ENCODE peak calls at places on chromosomes 4 and X, in ten cellular contexts. U is OCI-LY7, Z is neural crest cell, L is kidney epithelial cell, B is mesothelial cell of epicardium, O is foreskin keratinocyte, N is MCF 10A, K is GM10248, S is BJ, E is right lobe of liver. Y is an unnamed sample.

GRCh38 chrX:130118941-130119640 is 8.8 kb upstream of the ELF4 start:
- DNase-seq in Z (no peak), S (no peak), L (no peak), E (no peak), O (no peak), B (no peak), N (no peak), U (no peak), K (no peak), Y (no peak)

GRCh38 chr4:69534697-69535096 is 39.0 kb upstream of the UGT2B4 start:
- DNase-seq in O (no peak), N (no peak), K (no peak), B (no peak), U (no peak), L (no peak), S (no peak), E (no peak), Z (no peak), Y (no peak)

GRCh38 chr4:102843938-102844337 is 16.6 kb upstream of the UBE2D3 start:
- DNase-seq in S (no peak), E (no peak), B (no peak), U (no peak), L (no peak), O (no peak), N (no peak), Z (no peak), K (no peak), Y (no peak)

GRCh38 chr4:183532823-183533222 is 28.0 kb downstream of the ING2 start:
- DNase-seq in E (no peak), K (no peak), Z (no peak), L (peak), U (no peak), B (no peak), O (no peak), S (peak), N (peak), Y (no peak)

GRCh38 chrX:74535633-74536141 is 78.7 kb downstream of the RLIM start:
- DNase-seq in O (peak), N (peak), Z (peak), S (peak), B (no peak), K (peak), L (no peak), U (no peak), E (peak), Y (no peak)

GRCh38 chrX:105869676-105870075 is 47.3 kb downstream of the NRK start:
- DNase-seq in L (no peak), O (peak), Z (no peak), S (no peak), B (no peak), K (no peak), U (no peak), E (no peak), N (no peak), Y (no peak)

GRCh38 chr4:173039617-173040176 is 128.9 kb upstream of the GALNT7 start:
- DNase-seq in K (no peak), B (no peak), S (no peak), O (no peak), L (no peak), U (no peak), E (no peak), N (no peak), Z (no peak), Y (no peak)

GRCh38 chr4:79334783-79335182 is 8.9 kb upstream of the NAA11 start:
- DNase-seq in Z (no peak), N (no peak), O (no peak), K (no peak), S (no peak), B (no peak), E (no peak), U (no peak), L (no peak), Y (no peak)

GRCh38 chr4:55658657-55659056 is 22.6 kb upstream of the NMU start:
- DNase-seq in B (no peak), Z (no peak), O (no peak), L (no peak), U (no peak), N (no peak), E (no peak), K (no peak), S (no peak), Y (no peak)

GRCh38 chrX:131812847-131813825 is 210.0 kb upstream of the STK26 start:
- DNase-seq in U (no peak), O (no peak), K (peak), N (peak), B (no peak), E (peak), S (no peak), Z (no peak), L (no peak), Y (peak)

GRCh38 chrX:77953300-77953699 is 16.1 kb downstream of the PGAM4 start:
- DNase-seq in O (no peak), S (no peak), E (no peak), L (no peak), U (no peak), B (no peak), K (no peak), Z (no peak), N (no peak), Y (no peak)

GRCh38 chr4:79977131-79977840 is 95.7 kb downstream of the ANTXR2 start:
- DNase-seq in K (no peak), S (no peak), U (no peak), N (no peak), Z (no peak), B (no peak), O (no peak), L (no peak), E (no peak), Y (no peak)

GRCh38 chr4:141465151-141465550 is 171.2 kb upstream of the IL15 start:
- DNase-seq in S (no peak), L (no peak), N (no peak), U (no peak), B (no peak), O (no peak), K (no peak), E (no peak), Z (no peak), Y (no peak)

GRCh38 chr4:120509222-120509621 is 413.3 kb downstream of the PRDM5 start:
- DNase-seq in L (no peak), S (no peak), K (no peak), O (no peak), Z (no peak), E (no peak), U (no peak), N (no peak), B (no peak), Y (no peak)

GRCh38 chrX:100449696-100450606 is 39.9 kb upstream of the PCDH19 start:
- DNase-seq in K (no peak), B (no peak), O (no peak), U (no peak), E (no peak), S (no peak), Z (no peak), L (no peak), N (peak), Y (no peak)
- TF ChIP-seq CTCF in K (no peak), B (no peak), O (no peak), U (no peak), E (no peak), S (no peak), Z (no peak), L (no peak), N (no peak), Y (no peak)

GRCh38 chrX:16786139-16786790 is at the start of gene TXLNG:
- DNase-seq in K (peak), Z (peak), E (peak), N (peak), O (peak), U (peak), L (peak), B (peak), S (peak), Y (peak)
- TF ChIP-seq CTCF in K (no peak), Z (no peak), E (no peak), N (no peak), O (no peak), U (no peak), L (no peak), B (no peak), S (no peak), Y (no peak)

DNA sequence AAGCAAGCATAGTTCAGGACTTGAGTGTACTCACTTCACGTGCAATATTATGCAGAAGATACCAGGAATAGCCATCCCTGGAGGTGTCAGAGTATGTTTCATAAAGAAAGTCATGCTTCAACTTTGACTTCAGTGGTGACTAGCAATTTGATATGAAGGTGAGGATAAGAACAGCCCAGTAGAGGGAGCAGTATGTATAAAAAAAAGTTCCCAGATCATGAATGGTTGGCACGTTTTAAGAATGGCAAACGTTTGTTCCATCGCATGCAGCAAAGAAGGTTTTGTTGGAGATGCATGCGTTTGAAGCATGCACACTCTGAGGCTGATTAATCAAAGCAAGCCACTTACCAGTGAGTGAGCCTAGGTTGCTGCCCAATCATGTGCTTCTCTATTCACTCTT is 33.5 kb upstream of the SLITRK4 start:
- DNase-seq in Z (no peak), K (no peak), E (no peak), N (peak), B (no peak), L (no peak), O (no peak), S (no peak), U (no peak), Y (no peak)
- TF ChIP-seq CTCF in Z (peak), K (no peak), E (no peak), N (peak), B (no peak), L (peak), O (no peak), S (no peak), U (peak), Y (no peak)

GRCh38 chrX:10769165-10769564 is 148.8 kb upstream of the MID1 start:
- DNase-seq in O (no peak), K (peak), U (peak), Z (no peak), E (no peak), N (peak), B (no peak), S (no peak), L (no peak), Y (no peak)
- TF ChIP-seq CTCF in O (peak), K (peak), U (peak), Z (peak), E (peak), N (peak), B (no peak), S (peak), L (peak), Y (no peak)

DNA sequence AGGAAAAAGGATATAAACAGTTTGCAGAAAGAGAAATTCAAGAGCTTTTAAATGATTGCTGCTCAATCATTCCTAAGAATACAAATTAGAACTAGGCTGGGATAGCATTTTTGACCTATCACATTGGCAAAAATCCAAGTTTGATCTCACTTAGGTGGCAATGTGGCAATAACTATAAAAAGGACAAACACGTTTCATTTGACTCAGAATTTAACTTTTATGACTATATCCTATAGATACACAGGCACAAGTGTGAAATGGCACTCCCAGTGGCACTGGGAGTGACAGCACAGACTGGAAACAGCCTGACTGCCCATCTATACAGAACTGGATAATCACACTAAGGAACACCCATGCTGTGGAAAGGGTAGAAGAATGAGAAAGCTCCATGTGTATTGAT is 11.1 kb downstream of the CENPU start:
- DNase-seq in B (no peak), O (no peak), K (no peak), S (no peak), N (no peak), E (no peak), Z (no peak), L (no peak), U (no peak), Y (no peak)
- TF ChIP-seq CTCF in B (no peak), O (peak), K (no peak), S (no peak), N (no peak), E (no peak), Z (no peak), L (no peak), U (peak), Y (no peak)

GRCh38 chr4:33592701-33593100 is 2651.6 kb downstream of the ARAP2 start:
- DNase-seq in Z (no peak), U (peak), B (no peak), S (no peak), K (no peak), O (peak), N (peak), E (no peak), L (no peak), Y (no peak)
- TF ChIP-seq CTCF in Z (no peak), U (no peak), B (no peak), S (no peak), K (no peak), O (no peak), N (no peak), E (no peak), L (no peak), Y (no peak)

GRCh38 chrX:76454456-76454927 is 27.0 kb downstream of the MAGEE1 start:
- DNase-seq in U (peak), N (peak), Z (no peak), S (no peak), E (no peak), K (no peak), L (no peak), B (no peak), O (peak), Y (no peak)
- TF ChIP-seq CTCF in U (peak), N (peak), Z (peak), S (peak), E (peak), K (peak), L (peak), B (peak), O (peak), Y (no peak)

DNA sequence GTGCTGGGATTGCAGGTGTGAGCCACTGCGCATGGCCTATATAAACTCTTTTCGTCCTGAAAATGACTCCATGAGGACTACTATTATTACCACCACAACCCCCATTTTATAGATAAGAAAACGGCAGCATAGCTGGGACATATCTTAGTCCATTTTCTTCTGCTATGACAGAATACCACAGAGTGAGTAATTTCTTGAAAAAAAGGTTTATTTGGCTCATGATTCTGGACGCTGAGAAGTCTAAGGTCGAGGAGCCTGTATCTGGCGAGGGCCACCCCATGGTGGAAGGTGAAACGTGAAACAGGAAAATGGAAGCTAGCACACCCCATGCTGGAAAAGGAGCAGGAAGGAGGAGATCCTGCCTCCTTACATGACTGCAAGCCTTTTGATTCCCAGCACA is 68.9 kb downstream of the SMIM20 start:
- DNase-seq in N (no peak), S (no peak), O (no peak), Z (no peak), L (no peak), B (no peak), U (no peak), K (no peak), E (no peak), Y (no peak)
- TF ChIP-seq CTCF in N (no peak), S (no peak), O (no peak), Z (no peak), L (no peak), B (no peak), U (no peak), K (no peak), E (no peak), Y (no peak)